ENCODE peak calls at places on chromosomes 7 and 10, in four cellular contexts. Q is mucosa of descending colon, Z is adrenal gland, U is GM23248. R is an unnamed sample.

GRCh38 chr7:47518827-47519226 is 63.1 kb downstream of the TNS3 start:
- DNase-seq in Q (no peak), Z (peak; percentile 82), U (peak; percentile 95), R (peak; percentile 46)

GRCh38 chr7:107164092-107164491 is 4.7 kb upstream of the HBP1 start:
- DNase-seq in U (no peak), Q (no peak), Z (no peak), R (no peak)

GRCh38 chr10:90462761-90463160 is 395.1 kb downstream of the HTR7 start:
- DNase-seq in Q (no peak), U (no peak), Z (no peak), R (peak; percentile 64)

GRCh38 chr10:13961096-13961495 is 369.6 kb downstream of the FRMD4A start:
- DNase-seq in Q (no peak), U (peak; percentile 96), Z (no peak), R (peak; percentile 85)

GRCh38 chr7:71132521-71133231 is 732 bp downstream of the GALNT17 start:
- DNase-seq in U (peak; percentile 12), Z (peak; percentile 13), Q (no peak), R (no peak)

GRCh38 chr10:121899727-121900126 is 28.1 kb downstream of the ATE1 start:
- DNase-seq in Q (no peak), Z (no peak), U (no peak), R (no peak)

GRCh38 chr7:26438078-26438477 is 146.4 kb downstream of the SNX10 start:
- DNase-seq in U (no peak), Q (no peak), Z (no peak), R (no peak)

GRCh38 chr7:87144173-87144657 is 8.0 kb upstream of the DMTF1 start:
- DNase-seq in Z (no peak), Q (no peak), U (no peak), R (no peak)

GRCh38 chr10:73763343-73763742 is 18.5 kb upstream of the CHCHD1 start:
- DNase-seq in Q (no peak), U (peak; percentile 42), Z (no peak), R (no peak)

GRCh38 chr7:100221767-100222444 is 2.2 kb downstream of the PVRIG start:
- DNase-seq in Q (no peak), U (no peak), Z (no peak), R (no peak)

GRCh38 chr10:43355749-43356371 is 15.6 kb upstream of the FXYD4 start:
- DNase-seq in Z (no peak), U (peak; percentile 48), Q (peak; percentile 76), R (peak; percentile 22)

GRCh38 chr10:131996508-131997365 is 15.0 kb upstream of the BNIP3 start:
- DNase-seq in Z (no peak), Q (no peak), U (no peak), R (no peak)

GRCh38 chr7:155399577-155399976 is 58.4 kb upstream of the EN2 start:
- DNase-seq in Q (no peak), Z (no peak), U (no peak), R (no peak)

GRCh38 chr7:31192996-31193395 is 140.9 kb downstream of the ADCYAP1R1 start:
- DNase-seq in U (peak; percentile 71), Q (peak; percentile 54), Z (peak; percentile 54), R (peak; percentile 65)

GRCh38 chr7:86926732-86927131 is 132.7 kb downstream of the ELAPOR2 start:
- DNase-seq in Z (peak; percentile 46), Q (peak; percentile 58), U (peak; percentile 85), R (peak; percentile 89)

GRCh38 chr10:86569335-86569734 is 47.7 kb upstream of the WAPL start:
- DNase-seq in U (no peak), Q (no peak), Z (no peak), R (no peak)

GRCh38 chr7:90599038-90599437 is 2.9 kb downstream of the CDK14 start:
- DNase-seq in Q (no peak), Z (no peak), U (no peak), R (no peak)

GRCh38 chr10:129710510-129710847 is 243.4 kb downstream of the MGMT start:
- DNase-seq in U (no peak), Q (no peak), Z (no peak), R (no peak)

GRCh38 chr7:157320607-157320979 is 16.2 kb upstream of the DNAJB6 start:
- DNase-seq in Q (no peak), Z (no peak), U (peak; percentile 31), R (no peak)

GRCh38 chr7:898855-899681 is 22.7 kb downstream of the GET4 start:
- DNase-seq in Z (no peak), U (no peak), Q (no peak), R (no peak)

GRCh38 chr7:12007591-12007990 is 175.6 kb upstream of the THSD7A start:
- DNase-seq in Q (no peak), U (no peak), Z (no peak), R (no peak)

GRCh38 chr10:121313119-121313858 is 285.0 kb downstream of the FGFR2 start:
- DNase-seq in Q (no peak), U (no peak), Z (no peak), R (no peak)

GRCh38 chr7:45133877-45134276 is 22.4 kb upstream of the TBRG4 start:
- DNase-seq in U (no peak), Q (no peak), Z (no peak), R (no peak)

GRCh38 chr10:34996843-34997242 is 93.3 kb downstream of the CUL2 start:
- DNase-seq in Q (peak; percentile 12), Z (peak; percentile 31), U (peak; percentile 40), R (no peak)

GRCh38 chr7:81467964-81468363 is 301.9 kb downstream of the HGF start:
- DNase-seq in Q (no peak), U (no peak), Z (no peak), R (no peak)

GRCh38 chr10:113068178-113068890 is 118.3 kb downstream of the TCF7L2 start:
- DNase-seq in U (no peak), Z (no peak), Q (no peak), R (no peak)

GRCh38 chr7:5603193-5604140 is 178.0 kb downstream of the RNF216 start:
- DNase-seq in Z (no peak), Q (no peak), U (no peak), R (no peak)

GRCh38 chr10:101672536-101672935 is 22.4 kb downstream of the FBXW4 start:
- DNase-seq in Q (no peak), Z (no peak), U (no peak), R (no peak)

GRCh38 chr7:79897166-79897565 is 237.5 kb upstream of the GNAI1 start:
- DNase-seq in Z (no peak), U (peak; percentile 12), Q (no peak), R (peak; percentile 48)

GRCh38 chr7:10128748-10129147 is 844.9 kb upstream of the PHF14 start:
- DNase-seq in U (no peak), Z (peak; percentile 40), Q (peak; percentile 4), R (no peak)

GRCh38 chr10:119663866-119664698 is 12.9 kb downstream of the BAG3 start:
- DNase-seq in Z (no peak), Q (no peak), U (peak; percentile 62), R (peak; percentile 29)

GRCh38 chr7:4483851-4484250 is 198.2 kb upstream of the FOXK1 start:
- DNase-seq in Z (no peak), U (no peak), Q (no peak), R (no peak)

GRCh38 chr10:31319602-31320178 is 674 bp downstream of the ZEB1 start:
- DNase-seq in Q (no peak), U (no peak), Z (peak; percentile 11), R (peak; percentile 41)

GRCh38 chr10:79407397-79407796 is 38.0 kb downstream of the ZCCHC24 start:
- DNase-seq in Z (no peak), Q (no peak), U (no peak), R (no peak)
- H3K4me1 ChIP-seq in Z (peaks cover 27% of the 10 kb centered on the region), Q (peaks cover 21% of the 10 kb centered on the region), U (peaks cover 56% of the 10 kb centered on the region), R (peaks cover 78% of the 10 kb centered on the region)

DNA sequence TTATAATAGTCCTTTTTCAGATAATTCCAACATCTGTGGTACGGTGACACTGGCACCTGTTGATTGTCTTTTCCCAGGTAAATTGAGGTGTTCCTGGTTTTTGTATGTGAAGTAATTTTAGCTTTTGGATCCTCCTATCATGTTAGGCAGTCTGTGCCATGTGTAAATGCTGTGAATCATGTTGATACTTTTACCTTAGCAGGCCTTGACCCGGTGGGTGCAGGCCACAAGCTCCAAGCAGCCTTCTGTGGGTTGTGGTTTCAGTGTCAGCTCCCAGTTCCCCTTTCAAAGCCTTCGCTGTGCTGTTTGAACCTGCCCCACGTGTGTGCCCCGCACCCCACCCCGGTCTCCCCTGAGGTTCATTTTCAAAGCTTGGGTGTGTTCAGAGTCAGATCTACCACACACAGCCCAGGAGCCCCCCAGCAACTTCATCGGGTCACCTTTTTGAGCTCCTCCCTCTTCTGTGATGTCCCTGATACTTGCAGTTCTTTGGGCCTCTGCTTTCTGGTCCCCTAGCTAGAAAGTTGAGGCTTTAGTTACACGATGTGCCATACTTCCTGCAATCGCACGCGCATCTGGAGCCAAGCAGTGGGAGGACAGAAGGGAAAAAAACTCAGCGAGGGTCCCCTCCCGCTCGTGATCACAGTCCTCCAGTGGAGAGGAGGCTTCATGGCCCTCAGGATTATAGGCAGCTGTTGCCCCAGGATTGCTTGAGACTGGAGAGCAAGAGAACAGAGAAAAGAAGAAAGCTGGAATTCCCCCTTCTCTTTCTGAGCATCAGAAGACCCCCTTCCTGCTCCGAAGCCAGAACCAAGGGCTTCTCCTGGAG is 8.7 kb upstream of the BHLHA15 start:
- DNase-seq in Z (no peak), Q (peak; percentile 43), U (no peak), R (no peak)
- H3K4me3 ChIP-seq in Z (no peak overlapping the region), Q (no peak overlapping the region), U (no peak overlapping the region), R (no peak overlapping the region)

DNA sequence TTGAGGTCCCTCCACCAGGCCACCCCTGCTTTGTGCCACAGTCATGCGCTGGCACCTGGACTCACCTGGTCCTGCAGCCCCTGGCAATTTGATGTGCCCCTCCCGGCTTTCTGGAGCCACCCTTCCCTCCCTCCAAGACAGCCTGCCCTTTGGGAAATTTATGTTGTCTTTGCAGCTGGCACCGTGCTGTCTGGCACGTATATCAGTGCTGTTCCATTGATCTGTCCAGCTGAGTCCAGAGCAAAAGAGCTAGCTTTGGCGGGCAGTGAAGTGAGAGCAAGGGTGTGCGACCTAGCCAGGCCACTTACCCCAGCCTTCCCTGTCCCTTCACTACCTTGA is 5.7 kb downstream of the RARRES2 start:
- DNase-seq in Z (peak; percentile 64), U (no peak), Q (no peak), R (no peak)
- H3K4me1 ChIP-seq in Z (peaks cover 29% of the 10 kb centered on the region), U (peaks cover 4% of the 10 kb centered on the region), Q (peaks cover 36% of the 10 kb centered on the region), R (peaks cover 23% of the 10 kb centered on the region)

DNA sequence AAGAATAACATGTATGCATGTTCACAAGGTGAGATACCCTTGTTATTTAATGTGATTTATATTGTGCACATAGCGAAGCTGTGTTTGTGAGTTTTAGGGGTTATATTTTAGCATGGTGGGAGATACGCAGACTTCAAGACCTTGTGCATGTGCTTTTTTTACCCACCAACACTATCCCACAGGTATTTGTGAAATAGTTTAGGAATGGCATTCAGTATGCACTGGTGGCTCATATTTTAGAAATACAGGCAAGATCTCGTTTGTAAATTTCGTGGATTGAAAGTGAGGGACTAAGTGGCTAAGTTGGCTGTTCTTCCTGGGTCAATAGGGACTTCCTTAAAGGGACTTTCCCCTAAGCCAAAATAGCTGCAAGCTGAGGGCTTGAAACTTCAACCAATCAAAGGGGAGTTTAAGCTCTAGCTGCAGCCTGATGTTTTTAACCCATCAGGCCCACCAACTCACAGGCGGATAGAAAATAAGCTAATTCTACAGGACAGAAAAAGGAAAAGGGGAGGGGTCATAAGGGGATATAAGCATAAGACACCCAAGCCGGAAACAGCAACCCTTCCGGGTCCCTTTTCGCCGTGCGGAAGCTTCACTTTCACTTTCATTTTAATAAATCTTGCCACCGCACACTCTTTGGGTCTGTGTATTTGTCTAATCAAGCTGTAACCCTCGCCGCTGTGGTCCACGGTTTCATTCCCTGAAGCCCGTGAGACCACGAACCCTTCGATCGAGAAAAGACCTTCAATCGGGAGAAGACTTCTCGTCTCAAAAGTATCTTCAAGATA is 291.0 kb downstream of the GPR158 start:
- DNase-seq in Z (no peak), U (peak; percentile 0), Q (no peak), R (no peak)
- H3K4me3 ChIP-seq in Z (no peak overlapping the region), U (peak overlapping the region; percentile 44), Q (no peak overlapping the region), R (no peak overlapping the region)

GRCh38 chr7:117091721-117092120 is 138.4 kb downstream of the ST7 start:
- DNase-seq in U (no peak), Z (no peak), Q (no peak), R (no peak)
- H3K4me1 ChIP-seq in U (no peaks in the 10 kb centered on the region), Z (no peaks in the 10 kb centered on the region), Q (no peaks in the 10 kb centered on the region), R (peaks cover 14% of the 10 kb centered on the region)

R was measured in adipocyte.